ENCODE peak calls at places on chromosomes 3 and 15, in four cellular contexts. One of them, this sample, is unnamed.

GRCh38 chr3:27114684-27115083 is 254.5 kb downstream of the NEK10 start:
- DNase-seq in IMR-90: peak
- DNase-seq in GM13976: no peak
- DNase-seq in HCT116: no peak
- DNase-seq in this sample: no peak

GRCh38 chr3:177447938-177448337 is 250.7 kb upstream of the TBL1XR1 start:
- DNase-seq in IMR-90: no peak
- DNase-seq in GM13976: no peak
- DNase-seq in HCT116: peak
- DNase-seq in this sample: no peak

GRCh38 chr3:89740029-89740880 is 632.8 kb downstream of the EPHA3 start:
- DNase-seq in IMR-90: no peak
- DNase-seq in GM13976: no peak
- DNase-seq in HCT116: no peak
- DNase-seq in this sample: no peak

GRCh38 chr15:65211157-65211982 is at the start of gene CILP:
- DNase-seq in IMR-90: peak
- DNase-seq in GM13976: no peak
- DNase-seq in HCT116: no peak
- DNase-seq in this sample: no peak

GRCh38 chr3:115042351-115042750 is 104.7 kb downstream of the ZBTB20 start:
- DNase-seq in IMR-90: peak
- DNase-seq in GM13976: no peak
- DNase-seq in HCT116: no peak
- DNase-seq in this sample: no peak

GRCh38 chr3:159763466-159764210 is 225.0 kb upstream of the IL12A start:
- DNase-seq in IMR-90: peak
- DNase-seq in GM13976: peak
- DNase-seq in HCT116: peak
- DNase-seq in this sample: peak

GRCh38 chr15:67059127-67059553 is 6.3 kb upstream of the SMAD3 start:
- DNase-seq in IMR-90: no peak
- DNase-seq in GM13976: no peak
- DNase-seq in HCT116: no peak
- DNase-seq in this sample: no peak

GRCh38 chr15:41951571-41951970 is 20.8 kb downstream of the EHD4 start:
- DNase-seq in IMR-90: no peak
- DNase-seq in GM13976: no peak
- DNase-seq in HCT116: no peak
- DNase-seq in this sample: no peak

GRCh38 chr3:33439421-33440327 is 531 bp downstream of the UBP1 start:
- DNase-seq in IMR-90: peak
- DNase-seq in GM13976: peak
- DNase-seq in HCT116: no peak
- DNase-seq in this sample: peak
- TF ChIP-seq CTCF in IMR-90: peak
- TF ChIP-seq CTCF in GM13976: peak
- TF ChIP-seq CTCF in HCT116: no peak
- TF ChIP-seq CTCF in this sample: peak

DNA sequence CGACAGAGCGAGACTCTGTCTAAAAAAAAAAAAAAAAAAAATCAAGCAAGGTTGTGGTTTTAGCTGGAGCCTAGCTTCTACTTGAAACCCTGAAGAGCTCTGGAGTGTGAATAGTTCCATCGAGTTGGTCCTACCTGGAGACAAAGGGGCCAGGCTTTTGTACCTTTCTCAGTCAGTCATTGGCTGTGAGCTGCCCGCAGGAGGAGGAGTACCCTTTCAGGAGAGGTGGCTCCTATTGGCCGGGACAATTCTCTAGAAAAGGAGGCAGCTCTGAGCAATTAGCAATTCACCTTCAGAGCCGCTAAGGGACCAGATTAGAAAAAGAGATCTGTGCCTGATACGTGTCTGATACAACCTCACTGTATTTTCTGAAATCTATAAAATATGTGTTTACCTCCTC is 29.9 kb upstream of the PDCD6IP start:
- DNase-seq in IMR-90: no peak
- DNase-seq in GM13976: no peak
- DNase-seq in HCT116: no peak
- DNase-seq in this sample: no peak
- TF ChIP-seq CTCF in IMR-90: no peak
- TF ChIP-seq CTCF in GM13976: no peak
- TF ChIP-seq CTCF in HCT116: no peak
- TF ChIP-seq CTCF in this sample: no peak

GRCh38 chr3:45914362-45915077 is 28.2 kb downstream of the CCR9 start:
- DNase-seq in IMR-90: no peak
- DNase-seq in GM13976: no peak
- DNase-seq in HCT116: no peak
- DNase-seq in this sample: no peak
- TF ChIP-seq CTCF in IMR-90: no peak
- TF ChIP-seq CTCF in GM13976: no peak
- TF ChIP-seq CTCF in HCT116: no peak
- TF ChIP-seq CTCF in this sample: no peak

GRCh38 chr3:186847437-186847836 is 4.9 kb downstream of the ADIPOQ start:
- DNase-seq in IMR-90: no peak
- DNase-seq in GM13976: no peak
- DNase-seq in HCT116: no peak
- DNase-seq in this sample: no peak

GRCh38 chr3:186854146-186854545 is 11.6 kb downstream of the ADIPOQ start:
- DNase-seq in IMR-90: no peak
- DNase-seq in GM13976: no peak
- DNase-seq in HCT116: no peak
- DNase-seq in this sample: no peak

GRCh38 chr3:186844908-186845307 is 2.4 kb downstream of the ADIPOQ start:
- DNase-seq in IMR-90: no peak
- DNase-seq in GM13976: no peak
- DNase-seq in HCT116: no peak
- DNase-seq in this sample: no peak

GRCh38 chr3:186852994-186853393 is 10.5 kb downstream of the ADIPOQ start:
- DNase-seq in IMR-90: no peak
- DNase-seq in GM13976: no peak
- DNase-seq in HCT116: no peak
- DNase-seq in this sample: no peak

GRCh38 chr3:186849392-186849975 is 7.0 kb downstream of the ADIPOQ start:
- DNase-seq in IMR-90: peak
- DNase-seq in GM13976: peak
- DNase-seq in HCT116: peak
- DNase-seq in this sample: peak
- TF ChIP-seq CTCF in IMR-90: peak
- TF ChIP-seq CTCF in GM13976: peak
- TF ChIP-seq CTCF in HCT116: peak
- TF ChIP-seq CTCF in this sample: peak

This sample was measured in GM20000.